ENCODE peak calls at places on chromosomes 12 and 14, in four cellular contexts. V is glutamatergic neuron, U is suprapubic skin, Q is esophagus squamous epithelium. J is an unnamed sample.

GRCh38 chr14:89720076-89720687 is 234.3 kb downstream of the EFCAB11 start:
- DNase-seq in V (no peak), U (no peak), Q (no peak), J (no peak)

GRCh38 chr12:19515179-19515578 is 75.9 kb downstream of the AEBP2 start:
- DNase-seq in V (no peak), U (no peak), Q (no peak), J (no peak)

GRCh38 chr14:24250354-24250753 is 7.9 kb upstream of the TINF2 start:
- DNase-seq in V (no peak), U (no peak), Q (no peak), J (no peak)

GRCh38 chr12:108126990-108127468 is 2.1 kb upstream of the WSCD2 start:
- DNase-seq in V (no peak), U (no peak), Q (no peak), J (no peak)

GRCh38 chr12:40469736-40470135 is 222.5 kb upstream of the CNTN1 start:
- DNase-seq in V (no peak), U (no peak), Q (no peak), J (no peak)

GRCh38 chr14:29749327-29749726 is 178.3 kb downstream of the PRKD1 start:
- DNase-seq in V (no peak), U (no peak), Q (no peak), J (no peak)

GRCh38 chr12:6943387-6943718 is 263 bp upstream of the RNU7-1 start:
- DNase-seq in V (peak), U (no peak), Q (peak), J (peak)

GRCh38 chr14:93317200-93317599 is 15.6 kb downstream of the BTBD7 start:
- DNase-seq in V (no peak), U (no peak), Q (no peak), J (no peak)

GRCh38 chr12:53506450-53506785 is 866 bp downstream of the NPFF start:
- DNase-seq in V (no peak), U (no peak), Q (no peak), J (no peak)

GRCh38 chr12:116336542-116337065 is 59.1 kb upstream of the MED13L start:
- DNase-seq in V (no peak), U (peak), Q (peak), J (no peak)

GRCh38 chr12:69052613-69053408 is 119.8 kb upstream of the CPM start:
- DNase-seq in V (no peak), U (no peak), Q (no peak), J (no peak)

GRCh38 chr12:88553941-88554658 is 26.2 kb downstream of the KITLG start:
- DNase-seq in V (no peak), U (no peak), Q (no peak), J (no peak)

GRCh38 chr12:122079038-122079531 is 529 bp downstream of the MLXIP start:
- DNase-seq in V (no peak), U (no peak), Q (no peak), J (no peak)

GRCh38 chr14:62692490-62693106 is 352.7 kb downstream of the KCNH5 start:
- DNase-seq in V (no peak), U (no peak), Q (no peak), J (no peak)

GRCh38 chr12:12582193-12582881 is 19.7 kb upstream of the DUSP16 start:
- DNase-seq in V (no peak), U (no peak), Q (no peak), J (no peak)

GRCh38 chr12:16881986-16882385 is 276.0 kb upstream of the LMO3 start:
- DNase-seq in V (no peak), U (no peak), Q (no peak), J (no peak)

GRCh38 chr12:22899184-22899583 is 274.2 kb downstream of the ETNK1 start:
- DNase-seq in V (no peak), U (no peak), Q (no peak), J (no peak)

GRCh38 chr14:70896317-70896716 is 10.9 kb upstream of the PCNX1 start:
- DNase-seq in V (no peak), U (no peak), Q (no peak), J (no peak)

GRCh38 chr12:21559855-21560569 is 33.9 kb downstream of the SPX start:
- DNase-seq in V (no peak), U (no peak), Q (no peak), J (no peak)

GRCh38 chr14:104602933-104603325 is 1.6 kb downstream of the TMEM179 start:
- DNase-seq in V (no peak), U (peak), Q (no peak), J (no peak)

GRCh38 chr12:45299132-45299692 is 83.3 kb downstream of the ANO6 start:
- DNase-seq in V (no peak), U (no peak), Q (no peak), J (no peak)

GRCh38 chr12:111976291-111976690 is 36.7 kb downstream of the TMEM116 start:
- DNase-seq in V (no peak), U (no peak), Q (no peak), J (no peak)

GRCh38 chr12:96473394-96474093 is 15.8 kb upstream of the CFAP54 start:
- DNase-seq in V (no peak), U (no peak), Q (no peak), J (no peak)

GRCh38 chr12:62983594-62983993 is 48.6 kb upstream of the PPM1H start:
- DNase-seq in V (no peak), U (no peak), Q (no peak), J (no peak)

GRCh38 chr14:103453791-103454190 is 68.6 kb downstream of the MARK3 start:
- DNase-seq in V (no peak), U (no peak), Q (no peak), J (no peak)

GRCh38 chr12:56014205-56014604 is 6.6 kb upstream of the IKZF4 start:
- DNase-seq in V (no peak), U (no peak), Q (no peak), J (no peak)

GRCh38 chr12:27355979-27356378 is 23.3 kb downstream of the BMAL2 start:
- DNase-seq in V (no peak), U (no peak), Q (no peak), J (no peak)

GRCh38 chr14:38039526-38039925 is 168.2 kb upstream of the SSTR1 start:
- DNase-seq in V (no peak), U (no peak), Q (no peak), J (no peak)

GRCh38 chr12:104998423-104999346 is 12.6 kb downstream of the NOPCHAP1 start:
- DNase-seq in V (no peak), U (no peak), Q (no peak), J (no peak)

GRCh38 chr12:122851820-122852219 is 16.6 kb downstream of the HIP1R start:
- DNase-seq in V (peak), U (peak), Q (no peak), J (peak)

GRCh38 chr14:55121146-55121545 is 7.9 kb upstream of the LGALS3 start:
- DNase-seq in V (no peak), U (peak), Q (no peak), J (no peak)

GRCh38 chr14:23113346-23114119 is 5.5 kb downstream of the CEBPE start:
- DNase-seq in V (no peak), U (no peak), Q (no peak), J (no peak)

GRCh38 chr12:39605996-39606395 is 13.6 kb downstream of the ABCD2 start:
- DNase-seq in V (no peak), U (no peak), Q (no peak), J (no peak)

GRCh38 chr12:81570234-81570633 is 188.9 kb downstream of the PPFIA2 start:
- DNase-seq in V (no peak), U (no peak), Q (no peak), J (no peak)

GRCh38 chr14:76727403-76727802 is 33.9 kb upstream of the VASH1 start:
- DNase-seq in V (no peak), U (no peak), Q (no peak), J (no peak)

GRCh38 chr12:101698782-101699347 is 1.4 kb downstream of the CHPT1 start:
- DNase-seq in V (no peak), U (no peak), Q (no peak), J (no peak)

GRCh38 chr14:37711499-37712475 is 116.4 kb downstream of the TTC6 start:
- DNase-seq in V (no peak), U (no peak), Q (no peak), J (no peak)

GRCh38 chr14:58846682-58847465 is 209.1 kb downstream of the DACT1 start:
- DNase-seq in V (no peak), U (no peak), Q (no peak), J (no peak)

GRCh38 chr14:74528406-74528805 is 34.8 kb downstream of the ISCA2 start:
- DNase-seq in V (no peak), U (no peak), Q (no peak), J (no peak)

GRCh38 chr14:74528886-74529285 is 35.3 kb downstream of the ISCA2 start:
- DNase-seq in V (no peak), U (no peak), Q (no peak), J (no peak)

GRCh38 chr14:74527736-74528280 is 34.2 kb downstream of the ISCA2 start:
- DNase-seq in V (no peak), U (no peak), Q (no peak), J (no peak)

GRCh38 chr14:74525361-74525851 is 31.8 kb downstream of the ISCA2 start:
- DNase-seq in V (no peak), U (no peak), Q (no peak), J (no peak)

GRCh38 chr14:74526854-74527585 is 33.5 kb downstream of the ISCA2 start:
- DNase-seq in V (no peak), U (no peak), Q (no peak), J (no peak)
- TF ChIP-seq CTCF in V (no peak), U (no peak), Q (no peak), J (no peak)

GRCh38 chr12:98799411-98799810 is 154.3 kb downstream of the APAF1 start:
- DNase-seq in V (no peak), U (no peak), Q (no peak), J (no peak)
- TF ChIP-seq CTCF in V (no peak), U (no peak), Q (no peak), J (no peak)

DNA sequence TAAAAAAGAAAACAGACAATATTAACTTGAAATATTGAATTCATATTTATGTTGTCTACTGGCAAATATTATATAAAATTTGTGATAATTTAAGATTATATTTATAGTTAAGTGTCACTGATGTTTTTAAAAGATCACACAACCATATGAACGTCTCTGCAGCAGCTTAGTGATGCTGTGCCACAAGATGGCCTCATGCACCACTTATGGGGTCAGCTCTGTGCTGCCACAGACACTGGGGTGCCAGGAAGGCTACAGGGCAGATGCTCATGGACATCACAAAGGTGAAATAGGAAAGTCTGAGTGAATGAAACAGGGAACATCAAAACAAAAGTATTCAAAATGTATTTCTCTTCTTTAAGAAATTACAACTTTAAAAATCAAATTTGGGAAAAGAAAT is 13.1 kb downstream of the ATXN3 start:
- DNase-seq in V (no peak), U (no peak), Q (no peak), J (no peak)
- TF ChIP-seq CTCF in V (no peak), U (no peak), Q (no peak), J (no peak)

GRCh38 chr12:120485914-120486881 is 9.7 kb upstream of the DYNLL1 start:
- DNase-seq in V (no peak), U (no peak), Q (no peak), J (no peak)

GRCh38 chr12:120479458-120479857 is 9.9 kb upstream of the SRSF9 start:
- DNase-seq in V (no peak), U (no peak), Q (no peak), J (no peak)

GRCh38 chr12:120483621-120484020 is 12.3 kb upstream of the DYNLL1 start:
- DNase-seq in V (no peak), U (no peak), Q (no peak), J (no peak)

GRCh38 chr12:120480211-120480610 is 10.7 kb upstream of the SRSF9 start:
- DNase-seq in V (no peak), U (no peak), Q (no peak), J (no peak)

GRCh38 chr12:120481022-120481767 is 11.6 kb upstream of the SRSF9 start:
- DNase-seq in V (no peak), U (no peak), Q (no peak), J (no peak)
- TF ChIP-seq CTCF in V (no peak), U (no peak), Q (no peak), J (no peak)